ENCODE peak calls at places on chromosomes 4 and X, in nine cellular contexts. One of them, this sample, is unnamed.

GRCh38 chrX:69616520-69617203 is 749 bp downstream of the EDA start:
- DNase-seq in CD8-positive, alpha-beta T cell: peak; percentile 10
- DNase-seq in mesendoderm: peak; percentile 36
- DNase-seq in right lobe of liver: peak; percentile 51
- DNase-seq in A549: no peak
- DNase-seq in heart left ventricle: peak; percentile 64
- DNase-seq in H9: peak; percentile 36
- DNase-seq in CD4-positive, alpha-beta T cell: peak; percentile 1
- DNase-seq in tibial artery: peak; percentile 20
- DNase-seq in this sample: no peak

GRCh38 chrX:133985164-133986007 is at the start of gene GPC3:
- DNase-seq in CD4-positive, alpha-beta T cell: peak; percentile 15
- DNase-seq in mesendoderm: peak; percentile 81
- DNase-seq in right lobe of liver: peak; percentile 53
- DNase-seq in CD8-positive, alpha-beta T cell: peak; percentile 24
- DNase-seq in H9: peak; percentile 83
- DNase-seq in tibial artery: no peak
- DNase-seq in A549: peak; percentile 8
- DNase-seq in heart left ventricle: peak; percentile 51
- DNase-seq in this sample: no peak

GRCh38 chr4:138614462-138615142 is 372.5 kb upstream of the SLC7A11 start:
- DNase-seq in CD8-positive, alpha-beta T cell: no peak
- DNase-seq in tibial artery: no peak
- DNase-seq in mesendoderm: no peak
- DNase-seq in A549: no peak
- DNase-seq in CD4-positive, alpha-beta T cell: no peak
- DNase-seq in H9: no peak
- DNase-seq in right lobe of liver: no peak
- DNase-seq in heart left ventricle: no peak
- DNase-seq in this sample: no peak

GRCh38 chr4:72169861-72170260 is 138.1 kb downstream of the NPFFR2 start:
- DNase-seq in CD8-positive, alpha-beta T cell: no peak
- DNase-seq in H9: no peak
- DNase-seq in heart left ventricle: no peak
- DNase-seq in mesendoderm: no peak
- DNase-seq in right lobe of liver: no peak
- DNase-seq in tibial artery: no peak
- DNase-seq in A549: no peak
- DNase-seq in CD4-positive, alpha-beta T cell: no peak
- DNase-seq in this sample: no peak

GRCh38 chrX:97704474-97704873 is 820.8 kb downstream of the RPA4 start:
- DNase-seq in heart left ventricle: no peak
- DNase-seq in tibial artery: no peak
- DNase-seq in CD4-positive, alpha-beta T cell: no peak
- DNase-seq in mesendoderm: no peak
- DNase-seq in CD8-positive, alpha-beta T cell: no peak
- DNase-seq in right lobe of liver: no peak
- DNase-seq in A549: no peak
- DNase-seq in H9: no peak
- DNase-seq in this sample: no peak

GRCh38 chr4:158810487-158811215 is 41.8 kb downstream of the FNIP2 start:
- DNase-seq in mesendoderm: no peak
- DNase-seq in CD8-positive, alpha-beta T cell: no peak
- DNase-seq in tibial artery: peak; percentile 88
- DNase-seq in A549: no peak
- DNase-seq in H9: no peak
- DNase-seq in right lobe of liver: no peak
- DNase-seq in CD4-positive, alpha-beta T cell: no peak
- DNase-seq in heart left ventricle: peak; percentile 62
- DNase-seq in this sample: no peak

GRCh38 chr4:150108693-150109092 is 30.4 kb downstream of the DCLK2 start:
- DNase-seq in heart left ventricle: no peak
- DNase-seq in H9: no peak
- DNase-seq in CD8-positive, alpha-beta T cell: no peak
- DNase-seq in mesendoderm: no peak
- DNase-seq in CD4-positive, alpha-beta T cell: no peak
- DNase-seq in tibial artery: no peak
- DNase-seq in A549: no peak
- DNase-seq in right lobe of liver: no peak
- DNase-seq in this sample: no peak

GRCh38 chrX:129798888-129799287 is 19.1 kb downstream of the SASH3 start:
- DNase-seq in A549: no peak
- DNase-seq in heart left ventricle: no peak
- DNase-seq in tibial artery: no peak
- DNase-seq in right lobe of liver: no peak
- DNase-seq in CD4-positive, alpha-beta T cell: no peak
- DNase-seq in mesendoderm: no peak
- DNase-seq in CD8-positive, alpha-beta T cell: no peak
- DNase-seq in H9: no peak
- DNase-seq in this sample: no peak

GRCh38 chr4:2260336-2261109 is 1.4 kb downstream of the MXD4 start:
- DNase-seq in tibial artery: peak; percentile 34
- DNase-seq in right lobe of liver: peak; percentile 60
- DNase-seq in H9: peak; percentile 23
- DNase-seq in CD4-positive, alpha-beta T cell: no peak
- DNase-seq in A549: no peak
- DNase-seq in heart left ventricle: peak; percentile 66
- DNase-seq in mesendoderm: no peak
- DNase-seq in CD8-positive, alpha-beta T cell: no peak
- DNase-seq in this sample: no peak

GRCh38 chrX:7606253-7606652 is 236.7 kb upstream of the VCX start:
- DNase-seq in CD8-positive, alpha-beta T cell: no peak
- DNase-seq in right lobe of liver: no peak
- DNase-seq in mesendoderm: no peak
- DNase-seq in heart left ventricle: no peak
- DNase-seq in CD4-positive, alpha-beta T cell: no peak
- DNase-seq in H9: no peak
- DNase-seq in tibial artery: no peak
- DNase-seq in A549: no peak
- DNase-seq in this sample: no peak

GRCh38 chrX:136954930-136955329 is 74.4 kb upstream of the RBMX start:
- DNase-seq in A549: no peak
- DNase-seq in tibial artery: no peak
- DNase-seq in H9: no peak
- DNase-seq in mesendoderm: peak; percentile 3
- DNase-seq in CD4-positive, alpha-beta T cell: no peak
- DNase-seq in heart left ventricle: no peak
- DNase-seq in right lobe of liver: no peak
- DNase-seq in CD8-positive, alpha-beta T cell: no peak
- DNase-seq in this sample: no peak

GRCh38 chr4:61239250-61239649 is 39.1 kb downstream of the ADGRL3 start:
- DNase-seq in CD4-positive, alpha-beta T cell: no peak
- DNase-seq in H9: no peak
- DNase-seq in tibial artery: no peak
- DNase-seq in A549: no peak
- DNase-seq in CD8-positive, alpha-beta T cell: no peak
- DNase-seq in mesendoderm: no peak
- DNase-seq in right lobe of liver: no peak
- DNase-seq in heart left ventricle: no peak
- DNase-seq in this sample: no peak

GRCh38 chr4:87049508-87049907 is 114.7 kb downstream of the AFF1 start:
- DNase-seq in CD8-positive, alpha-beta T cell: no peak
- DNase-seq in heart left ventricle: no peak
- DNase-seq in H9: no peak
- DNase-seq in mesendoderm: no peak
- DNase-seq in tibial artery: no peak
- DNase-seq in A549: no peak
- DNase-seq in CD4-positive, alpha-beta T cell: no peak
- DNase-seq in right lobe of liver: no peak
- DNase-seq in this sample: peak; percentile 3

GRCh38 chr4:132228676-132229075 is 920.4 kb upstream of the PCDH10 start:
- DNase-seq in H9: no peak
- DNase-seq in heart left ventricle: no peak
- DNase-seq in CD4-positive, alpha-beta T cell: no peak
- DNase-seq in A549: no peak
- DNase-seq in right lobe of liver: no peak
- DNase-seq in CD8-positive, alpha-beta T cell: no peak
- DNase-seq in tibial artery: no peak
- DNase-seq in mesendoderm: no peak
- DNase-seq in this sample: no peak

GRCh38 chr4:19693949-19694597 is 557.6 kb upstream of the SLIT2 start:
- DNase-seq in CD8-positive, alpha-beta T cell: no peak
- DNase-seq in mesendoderm: peak; percentile 25
- DNase-seq in CD4-positive, alpha-beta T cell: no peak
- DNase-seq in right lobe of liver: no peak
- DNase-seq in A549: no peak
- DNase-seq in heart left ventricle: no peak
- DNase-seq in H9: peak; percentile 26
- DNase-seq in tibial artery: no peak
- DNase-seq in this sample: no peak

GRCh38 chrX:107537815-107538214 is 88.4 kb downstream of the FRMPD3 start:
- DNase-seq in CD4-positive, alpha-beta T cell: peak; percentile 9
- DNase-seq in CD8-positive, alpha-beta T cell: peak; percentile 25
- DNase-seq in right lobe of liver: no peak
- DNase-seq in tibial artery: no peak
- DNase-seq in H9: peak; percentile 76
- DNase-seq in heart left ventricle: no peak
- DNase-seq in A549: peak; percentile 21
- DNase-seq in mesendoderm: peak; percentile 67
- DNase-seq in this sample: no peak

GRCh38 chrX:131802836-131803626 is 220.1 kb upstream of the STK26 start:
- DNase-seq in right lobe of liver: peak; percentile 69
- DNase-seq in mesendoderm: peak; percentile 28
- DNase-seq in heart left ventricle: no peak
- DNase-seq in tibial artery: no peak
- DNase-seq in CD4-positive, alpha-beta T cell: no peak
- DNase-seq in H9: no peak
- DNase-seq in CD8-positive, alpha-beta T cell: no peak
- DNase-seq in A549: peak; percentile 49
- DNase-seq in this sample: no peak
- H3K27ac ChIP-seq in right lobe of liver: no peak overlapping the region
- H3K27ac ChIP-seq in mesendoderm: no peak overlapping the region
- H3K27ac ChIP-seq in heart left ventricle: peak overlapping the region; percentile 65
- H3K27ac ChIP-seq in tibial artery: no peak overlapping the region
- H3K27ac ChIP-seq in CD4-positive, alpha-beta T cell: no peak overlapping the region
- H3K27ac ChIP-seq in H9: no peak overlapping the region
- H3K27ac ChIP-seq in CD8-positive, alpha-beta T cell: no peak overlapping the region
- H3K27ac ChIP-seq in A549: peak overlapping the region; percentile 61
- H3K27ac ChIP-seq in this sample: no peak overlapping the region

GRCh38 chr4:159977907-159978617 is 875.2 kb downstream of the RAPGEF2 start:
- DNase-seq in tibial artery: no peak
- DNase-seq in H9: no peak
- DNase-seq in mesendoderm: no peak
- DNase-seq in right lobe of liver: no peak
- DNase-seq in heart left ventricle: no peak
- DNase-seq in A549: no peak
- DNase-seq in CD4-positive, alpha-beta T cell: no peak
- DNase-seq in CD8-positive, alpha-beta T cell: no peak
- DNase-seq in this sample: no peak
- H3K27ac ChIP-seq in tibial artery: no peak overlapping the region
- H3K27ac ChIP-seq in H9: no peak overlapping the region
- H3K27ac ChIP-seq in mesendoderm: no peak overlapping the region
- H3K27ac ChIP-seq in right lobe of liver: no peak overlapping the region
- H3K27ac ChIP-seq in heart left ventricle: no peak overlapping the region
- H3K27ac ChIP-seq in A549: no peak overlapping the region
- H3K27ac ChIP-seq in CD4-positive, alpha-beta T cell: no peak overlapping the region
- H3K27ac ChIP-seq in CD8-positive, alpha-beta T cell: no peak overlapping the region
- H3K27ac ChIP-seq in this sample: no peak overlapping the region

DNA sequence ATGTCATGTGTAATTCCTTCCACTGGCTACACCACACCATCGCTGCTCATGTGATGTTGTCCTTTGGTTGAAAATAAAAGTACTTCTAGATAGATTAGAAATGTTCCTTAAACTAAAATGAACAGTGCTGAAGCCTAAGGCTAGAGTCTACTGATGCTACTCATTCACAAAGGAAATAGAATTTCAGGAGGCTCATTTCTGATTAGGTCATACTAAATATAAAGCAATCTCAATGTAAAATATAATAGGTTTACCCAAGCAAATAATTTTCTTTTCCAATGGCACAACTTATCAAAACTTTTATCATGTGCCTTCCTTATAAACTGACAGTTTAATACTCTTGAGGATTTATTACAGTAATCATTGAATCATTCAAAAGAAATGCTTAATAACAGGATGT is 130.9 kb upstream of the DKK2 start:
- DNase-seq in right lobe of liver: no peak
- DNase-seq in CD4-positive, alpha-beta T cell: no peak
- DNase-seq in H9: no peak
- DNase-seq in tibial artery: no peak
- DNase-seq in CD8-positive, alpha-beta T cell: no peak
- DNase-seq in mesendoderm: no peak
- DNase-seq in A549: no peak
- DNase-seq in heart left ventricle: no peak
- DNase-seq in this sample: no peak
- H3K27ac ChIP-seq in right lobe of liver: no peak overlapping the region
- H3K27ac ChIP-seq in CD4-positive, alpha-beta T cell: no peak overlapping the region
- H3K27ac ChIP-seq in H9: no peak overlapping the region
- H3K27ac ChIP-seq in tibial artery: no peak overlapping the region
- H3K27ac ChIP-seq in CD8-positive, alpha-beta T cell: no peak overlapping the region
- H3K27ac ChIP-seq in mesendoderm: no peak overlapping the region
- H3K27ac ChIP-seq in A549: no peak overlapping the region
- H3K27ac ChIP-seq in heart left ventricle: no peak overlapping the region
- H3K27ac ChIP-seq in this sample: no peak overlapping the region

GRCh38 chr4:185702147-185702663 is 109.8 kb downstream of the SORBS2 start:
- DNase-seq in right lobe of liver: no peak
- DNase-seq in CD4-positive, alpha-beta T cell: no peak
- DNase-seq in heart left ventricle: no peak
- DNase-seq in A549: no peak
- DNase-seq in H9: no peak
- DNase-seq in CD8-positive, alpha-beta T cell: no peak
- DNase-seq in mesendoderm: no peak
- DNase-seq in tibial artery: no peak
- DNase-seq in this sample: no peak

GRCh38 chr4:185700635-185701034 is 111.4 kb downstream of the SORBS2 start:
- DNase-seq in right lobe of liver: no peak
- DNase-seq in H9: no peak
- DNase-seq in CD4-positive, alpha-beta T cell: no peak
- DNase-seq in heart left ventricle: no peak
- DNase-seq in CD8-positive, alpha-beta T cell: no peak
- DNase-seq in tibial artery: no peak
- DNase-seq in mesendoderm: no peak
- DNase-seq in A549: no peak
- DNase-seq in this sample: no peak

GRCh38 chr4:185695743-185696142 is 116.3 kb downstream of the SORBS2 start:
- DNase-seq in CD8-positive, alpha-beta T cell: no peak
- DNase-seq in CD4-positive, alpha-beta T cell: no peak
- DNase-seq in mesendoderm: no peak
- DNase-seq in A549: no peak
- DNase-seq in H9: no peak
- DNase-seq in heart left ventricle: no peak
- DNase-seq in tibial artery: no peak
- DNase-seq in right lobe of liver: no peak
- DNase-seq in this sample: no peak

GRCh38 chr4:185697488-185697887 is 114.5 kb downstream of the SORBS2 start:
- DNase-seq in mesendoderm: no peak
- DNase-seq in CD4-positive, alpha-beta T cell: no peak
- DNase-seq in A549: no peak
- DNase-seq in heart left ventricle: no peak
- DNase-seq in tibial artery: no peak
- DNase-seq in right lobe of liver: no peak
- DNase-seq in CD8-positive, alpha-beta T cell: no peak
- DNase-seq in H9: no peak
- DNase-seq in this sample: no peak

DNA sequence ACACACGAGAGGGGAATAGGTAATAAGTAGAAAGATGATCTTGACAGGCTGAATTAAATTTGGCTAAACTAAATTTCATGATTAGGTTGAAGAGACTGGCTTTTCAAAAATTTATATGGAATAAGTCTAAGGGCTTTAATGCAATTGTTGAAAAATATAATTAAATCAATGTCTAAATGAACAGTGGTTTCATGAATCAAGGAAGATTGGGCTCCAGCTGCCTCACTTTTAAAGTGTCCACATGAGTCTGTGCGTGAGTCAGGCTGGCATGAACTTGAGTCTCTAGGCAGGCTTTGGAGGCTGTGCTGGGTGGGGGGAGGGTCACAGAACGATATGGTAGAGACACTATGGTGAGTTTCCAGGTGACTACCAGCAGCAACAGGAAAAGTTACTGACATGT is 111.9 kb downstream of the SORBS2 start:
- DNase-seq in A549: no peak
- DNase-seq in heart left ventricle: no peak
- DNase-seq in tibial artery: no peak
- DNase-seq in CD8-positive, alpha-beta T cell: no peak
- DNase-seq in right lobe of liver: no peak
- DNase-seq in CD4-positive, alpha-beta T cell: no peak
- DNase-seq in mesendoderm: no peak
- DNase-seq in H9: no peak
- DNase-seq in this sample: no peak
- H3K27ac ChIP-seq in A549: no peak overlapping the region
- H3K27ac ChIP-seq in heart left ventricle: no peak overlapping the region
- H3K27ac ChIP-seq in tibial artery: peak overlapping the region; percentile 88
- H3K27ac ChIP-seq in CD8-positive, alpha-beta T cell: no peak overlapping the region
- H3K27ac ChIP-seq in right lobe of liver: no peak overlapping the region
- H3K27ac ChIP-seq in CD4-positive, alpha-beta T cell: no peak overlapping the region
- H3K27ac ChIP-seq in mesendoderm: no peak overlapping the region
- H3K27ac ChIP-seq in H9: no peak overlapping the region
- H3K27ac ChIP-seq in this sample: no peak overlapping the region

This sample was measured in caudate nucleus.